ENCODE peak calls at places on chromosomes 5 and 9, in ten cellular contexts. V, U, O, W, Q, A, Y, L, K and X are unnamed samples.

GRCh38 chr5:99104538-99105132 is 175.8 kb upstream of the CHD1 start:
- DNase-seq in W (no peak), U (peak; percentile 30), V (no peak), O (no peak), A (peak; percentile 13), K (peak; percentile 30), Q (no peak), L (no peak), Y (no peak), X (no peak)

GRCh38 chr5:172564187-172564586 is 76.9 kb upstream of the NEURL1B start:
- DNase-seq in A (no peak), O (no peak), Q (peak; percentile 78), V (peak; percentile 79), K (no peak), W (no peak), L (no peak), Y (no peak), U (peak; percentile 25), X (no peak)

GRCh38 chr5:96572864-96573512 is 89.2 kb upstream of the CAST start:
- DNase-seq in W (no peak), O (no peak), Q (no peak), A (peak; percentile 93), K (peak; percentile 99), U (peak; percentile 97), Y (no peak), V (no peak), L (no peak), X (no peak)

GRCh38 chr9:82903503-82903902 is 159.4 kb downstream of the RASEF start:
- DNase-seq in L (no peak), A (no peak), K (no peak), U (no peak), Y (no peak), Q (no peak), O (no peak), V (no peak), W (no peak), X (no peak)

GRCh38 chr5:75677607-75678006 is 39.6 kb downstream of the POC5 start:
- DNase-seq in O (no peak), V (no peak), A (no peak), L (no peak), Q (no peak), W (no peak), U (no peak), K (no peak), Y (no peak), X (no peak)

GRCh38 chr9:109755040-109755439 is 25.0 kb upstream of the PALM2AKAP2 start:
- DNase-seq in Q (no peak), L (no peak), V (no peak), K (peak; percentile 68), W (no peak), A (no peak), U (no peak), O (no peak), Y (no peak), X (no peak)

GRCh38 chr9:130060296-130060695 is 6.6 kb downstream of the GPR107 start:
- DNase-seq in K (no peak), W (no peak), Y (no peak), O (no peak), L (no peak), U (no peak), Q (no peak), A (no peak), V (no peak), X (no peak)

GRCh38 chr5:143359869-143360268 is 43.6 kb downstream of the NR3C1 start:
- DNase-seq in Q (no peak), V (no peak), A (no peak), Y (no peak), U (no peak), O (no peak), K (no peak), L (no peak), W (no peak), X (no peak)

GRCh38 chr9:3464033-3464638 is 61.7 kb downstream of the RFX3 start:
- DNase-seq in A (no peak), U (no peak), W (no peak), O (no peak), K (peak; percentile 27), L (no peak), Y (no peak), Q (no peak), V (no peak), X (no peak)

GRCh38 chr5:122458278-122458872 is 146.3 kb downstream of the SNCAIP start:
- DNase-seq in A (no peak), V (peak; percentile 10), Q (no peak), O (no peak), L (no peak), K (peak; percentile 24), U (peak; percentile 45), Y (no peak), W (no peak), X (no peak)
- TF ChIP-seq CTCF in A (peak; percentile 71), V (peak; percentile 40), Q (peak; percentile 35), O (peak; percentile 35), L (peak; percentile 46), K (peak; percentile 49), U (peak; percentile 56), Y (no peak), W (peak; percentile 68), X (peak; percentile 57)

GRCh38 chr9:136946228-136946892 is 1.3 kb downstream of the C8G start:
- DNase-seq in W (no peak), O (no peak), L (no peak), U (no peak), Y (no peak), V (no peak), K (no peak), A (no peak), Q (no peak), X (no peak)

GRCh38 chr9:136946893-136947891 is 2.1 kb downstream of the C8G start:
- DNase-seq in W (no peak), A (no peak), L (no peak), V (no peak), K (no peak), Q (no peak), O (no peak), U (no peak), Y (no peak), X (no peak)

GRCh38 chr9:136949817-136950655 is 2.0 kb upstream of the LCN12 start:
- DNase-seq in Q (peak; percentile 97), O (peak; percentile 97), L (peak; percentile 94), V (peak; percentile 97), A (peak; percentile 70), U (peak; percentile 80), Y (peak; percentile 99), W (peak; percentile 95), K (peak; percentile 73), X (peak; percentile 100)

GRCh38 chr9:136949239-136949816 is 2.7 kb upstream of the LCN12 start:
- DNase-seq in V (no peak), Y (no peak), A (no peak), K (no peak), W (no peak), O (no peak), U (no peak), Q (no peak), L (no peak), X (no peak)

DNA sequence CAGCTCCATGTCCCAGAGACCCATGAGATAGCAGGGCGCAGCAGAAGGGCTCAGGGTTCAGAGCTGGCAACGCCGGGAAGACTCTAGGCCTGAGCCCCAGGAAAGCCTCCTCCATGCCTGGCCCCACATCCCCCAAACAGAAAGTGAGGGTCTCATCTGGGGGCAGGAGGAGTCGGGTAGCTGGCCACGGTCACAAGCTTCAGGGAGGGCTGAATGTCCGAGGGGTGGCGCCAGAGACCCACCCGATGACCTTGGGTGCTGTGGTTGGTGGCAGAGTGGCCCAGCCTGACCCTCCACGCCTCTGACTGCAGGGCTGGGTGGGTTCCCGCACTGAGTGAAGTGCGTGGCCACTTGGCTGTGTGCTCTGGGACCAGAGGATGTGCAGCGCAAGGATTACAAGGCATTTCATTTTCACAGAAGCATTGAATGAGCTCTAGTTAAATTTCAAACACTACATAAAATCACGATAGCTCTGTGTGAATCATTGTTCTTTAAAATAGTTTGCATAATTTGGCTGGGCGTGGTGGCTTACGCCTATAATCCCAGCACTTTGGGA is 3.0 kb downstream of the C8G start:
- DNase-seq in V (no peak), U (peak; percentile 29), W (no peak), Q (no peak), O (no peak), K (peak; percentile 4), L (no peak), A (peak; percentile 38), Y (peak; percentile 83), X (no peak)
- TF ChIP-seq CTCF in V (no peak), U (peak; percentile 49), W (peak; percentile 67), Q (no peak), O (peak; percentile 32), K (peak; percentile 48), L (no peak), A (peak; percentile 46), Y (peak; percentile 55), X (peak; percentile 35)

DNA sequence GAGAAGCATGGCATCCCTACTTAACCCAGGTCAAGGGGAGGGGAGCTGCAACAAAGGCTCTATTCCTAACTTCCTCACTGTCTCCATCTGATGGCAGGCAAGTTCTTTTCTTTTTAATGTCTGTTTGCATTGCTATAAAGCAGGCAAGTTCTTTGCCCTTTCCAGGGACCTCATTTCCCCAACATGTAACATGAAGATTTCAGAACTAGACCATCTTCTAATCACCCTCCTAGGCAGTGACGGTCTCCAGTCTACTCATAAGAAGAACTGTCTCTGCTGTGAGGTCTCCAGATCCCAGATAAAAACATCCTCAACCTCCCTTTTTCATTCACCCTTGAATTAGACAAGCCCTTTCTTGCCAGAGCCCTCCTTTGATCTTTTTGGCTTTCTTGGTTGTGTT is 42.1 kb downstream of the PPP1R2B start:
- DNase-seq in Y (no peak), A (no peak), U (no peak), Q (no peak), V (no peak), K (no peak), W (no peak), O (no peak), L (no peak), X (no peak)
- TF ChIP-seq CTCF in Y (no peak), A (no peak), U (no peak), Q (no peak), V (no peak), K (no peak), W (no peak), O (no peak), L (no peak), X (no peak)

GRCh38 chr5:150485770-150486401 is 22.0 kb upstream of the NDST1 start:
- DNase-seq in K (peak; percentile 46), Q (peak; percentile 63), A (no peak), O (peak; percentile 81), V (peak; percentile 55), U (no peak), Y (peak; percentile 88), L (no peak), W (peak; percentile 76), X (peak; percentile 70)

GRCh38 chr5:150489358-150490295 is 18.3 kb upstream of the NDST1 start:
- DNase-seq in U (no peak), A (peak; percentile 58), L (no peak), V (no peak), Y (no peak), K (peak; percentile 71), O (no peak), W (no peak), Q (no peak), X (no peak)

GRCh38 chr5:150488519-150489357 is 19.2 kb upstream of the NDST1 start:
- DNase-seq in K (peak; percentile 59), O (peak; percentile 92), L (peak; percentile 74), A (peak; percentile 80), W (no peak), V (peak; percentile 73), Y (peak; percentile 73), Q (peak; percentile 53), U (no peak), X (no peak)

GRCh38 chr5:150486402-150487198 is 21.3 kb upstream of the NDST1 start:
- DNase-seq in V (peak; percentile 86), Q (peak; percentile 86), A (no peak), W (peak; percentile 85), O (peak; percentile 79), U (peak; percentile 48), K (peak; percentile 48), L (peak; percentile 77), Y (peak; percentile 87), X (no peak)

GRCh38 chr5:150487199-150488061 is 20.5 kb upstream of the NDST1 start:
- DNase-seq in V (peak; percentile 72), A (no peak), L (no peak), Y (no peak), Q (no peak), W (no peak), U (peak; percentile 79), K (peak; percentile 34), O (no peak), X (no peak)
- TF ChIP-seq CTCF in V (peak; percentile 17), A (peak; percentile 57), L (no peak), Y (peak; percentile 22), Q (no peak), W (no peak), U (peak; percentile 41), K (peak; percentile 22), O (no peak), X (no peak)